ENCODE peak calls at places on chromosomes 7 and 10, in eight cellular contexts. One of them, this sample, is unnamed.

GRCh38 chr7:25860882-25861228 is 291.1 kb upstream of the NFE2L3 start:
- DNase-seq in substantia nigra: no peak
- DNase-seq in iris pigment epithelial cell: no peak
- DNase-seq in thoracic aorta: no peak
- DNase-seq in H4: no peak
- DNase-seq in kidney: no peak
- DNase-seq in OCI-LY7: no peak
- DNase-seq in NCI-H1092: peak
- DNase-seq in this sample: no peak

GRCh38 chr7:154423219-154423618 is 371.0 kb downstream of the DPP6 start:
- DNase-seq in substantia nigra: no peak
- DNase-seq in NCI-H1092: no peak
- DNase-seq in iris pigment epithelial cell: no peak
- DNase-seq in OCI-LY7: no peak
- DNase-seq in H4: no peak
- DNase-seq in kidney: no peak
- DNase-seq in thoracic aorta: no peak
- DNase-seq in this sample: no peak

GRCh38 chr7:148711191-148712102 is 12.7 kb downstream of the CUL1 start:
- DNase-seq in H4: no peak
- DNase-seq in kidney: no peak
- DNase-seq in OCI-LY7: peak
- DNase-seq in substantia nigra: no peak
- DNase-seq in NCI-H1092: no peak
- DNase-seq in thoracic aorta: no peak
- DNase-seq in iris pigment epithelial cell: no peak
- DNase-seq in this sample: no peak

GRCh38 chr10:116723428-116724281 is 18.7 kb downstream of the HSPA12A start:
- DNase-seq in thoracic aorta: no peak
- DNase-seq in iris pigment epithelial cell: no peak
- DNase-seq in H4: no peak
- DNase-seq in kidney: no peak
- DNase-seq in OCI-LY7: no peak
- DNase-seq in NCI-H1092: no peak
- DNase-seq in substantia nigra: no peak
- DNase-seq in this sample: no peak

GRCh38 chr7:95609277-95609971 is 13.1 kb upstream of the PDK4 start:
- DNase-seq in iris pigment epithelial cell: peak
- DNase-seq in kidney: peak
- DNase-seq in H4: peak
- DNase-seq in thoracic aorta: no peak
- DNase-seq in substantia nigra: no peak
- DNase-seq in NCI-H1092: peak
- DNase-seq in OCI-LY7: no peak
- DNase-seq in this sample: no peak

GRCh38 chr7:70183278-70183677 is 585.0 kb downstream of the AUTS2 start:
- DNase-seq in OCI-LY7: no peak
- DNase-seq in thoracic aorta: no peak
- DNase-seq in substantia nigra: no peak
- DNase-seq in NCI-H1092: no peak
- DNase-seq in H4: no peak
- DNase-seq in kidney: no peak
- DNase-seq in iris pigment epithelial cell: no peak
- DNase-seq in this sample: no peak

GRCh38 chr10:28410420-28411135 is 107.7 kb upstream of the MPP7 start:
- DNase-seq in OCI-LY7: no peak
- DNase-seq in H4: no peak
- DNase-seq in NCI-H1092: no peak
- DNase-seq in substantia nigra: no peak
- DNase-seq in iris pigment epithelial cell: no peak
- DNase-seq in thoracic aorta: no peak
- DNase-seq in kidney: no peak
- DNase-seq in this sample: no peak

GRCh38 chr10:96743988-96744585 is 23.8 kb upstream of the PIK3AP1 start:
- DNase-seq in thoracic aorta: no peak
- DNase-seq in OCI-LY7: peak
- DNase-seq in H4: no peak
- DNase-seq in substantia nigra: no peak
- DNase-seq in NCI-H1092: no peak
- DNase-seq in kidney: no peak
- DNase-seq in iris pigment epithelial cell: peak
- DNase-seq in this sample: no peak

GRCh38 chr10:4719040-4719439 is 107.0 kb upstream of the AKR1E2 start:
- DNase-seq in substantia nigra: no peak
- DNase-seq in OCI-LY7: no peak
- DNase-seq in thoracic aorta: no peak
- DNase-seq in iris pigment epithelial cell: no peak
- DNase-seq in H4: no peak
- DNase-seq in NCI-H1092: no peak
- DNase-seq in kidney: no peak
- DNase-seq in this sample: no peak

GRCh38 chr10:4721994-4722753 is 103.8 kb upstream of the AKR1E2 start:
- DNase-seq in OCI-LY7: no peak
- DNase-seq in substantia nigra: no peak
- DNase-seq in kidney: no peak
- DNase-seq in thoracic aorta: no peak
- DNase-seq in H4: peak
- DNase-seq in NCI-H1092: no peak
- DNase-seq in iris pigment epithelial cell: peak
- DNase-seq in this sample: no peak

GRCh38 chr10:132536241-132536963 is 1.2 kb upstream of the INPP5A start:
- DNase-seq in OCI-LY7: peak
- DNase-seq in H4: no peak
- DNase-seq in iris pigment epithelial cell: no peak
- DNase-seq in NCI-H1092: no peak
- DNase-seq in kidney: peak
- DNase-seq in substantia nigra: no peak
- DNase-seq in thoracic aorta: peak
- DNase-seq in this sample: peak

This sample was measured in upper lobe of right lung.